ENCODE peak calls at places on chromosomes 7 and 10, in ten cellular contexts. X is colonic mucosa, N is cardiac muscle cell, D is astrocyte of the cerebellum, E is fibroblast of mammary gland, Y is body of pancreas, G is fibroblast of the aortic adventitia, O is Panc1, H is foreskin fibroblast, C is choroid plexus epithelial cell. Z is an unnamed sample.

GRCh38 chr7:57384380-57384779 is 65.6 kb upstream of the ZNF716 start:
- DNase-seq in H (no peak), Y (no peak), O (no peak), C (no peak), E (no peak), N (no peak), G (no peak), X (no peak), D (no peak), Z (no peak)

GRCh38 chr7:130476287-130477001 is 15.4 kb upstream of the MEST start:
- DNase-seq in D (peak; percentile 33), H (peak; percentile 29), G (peak; percentile 49), N (no peak), C (no peak), X (no peak), Y (no peak), O (no peak), E (peak; percentile 27), Z (no peak)

GRCh38 chr10:72692057-72692891 is at the start of gene MCU:
- DNase-seq in Y (peak; percentile 95), X (peak; percentile 98), H (peak; percentile 97), D (peak; percentile 88), N (peak; percentile 96), O (no peak), C (peak; percentile 31), G (peak; percentile 92), E (peak; percentile 91), Z (peak; percentile 62)

GRCh38 chr10:14173391-14173705 is 157.4 kb downstream of the FRMD4A start:
- DNase-seq in C (peak; percentile 49), E (no peak), H (peak; percentile 67), G (peak; percentile 29), O (no peak), Y (no peak), N (no peak), X (no peak), D (no peak), Z (no peak)

GRCh38 chr10:132233501-132234075 is 46.8 kb downstream of the DPYSL4 start:
- DNase-seq in X (no peak), E (no peak), N (no peak), Y (no peak), O (no peak), D (no peak), G (no peak), H (no peak), C (no peak), Z (no peak)

GRCh38 chr10:86363184-86363832 is 3.3 kb downstream of the GRID1 start:
- DNase-seq in G (no peak), E (no peak), N (peak; percentile 27), X (no peak), H (no peak), C (peak; percentile 29), O (no peak), D (no peak), Y (no peak), Z (no peak)

GRCh38 chr10:35172574-35172973 is 45.9 kb downstream of the CREM start:
- DNase-seq in C (peak; percentile 95), D (no peak), X (no peak), Y (no peak), O (no peak), N (peak; percentile 57), H (peak; percentile 72), E (peak; percentile 82), G (peak; percentile 20), Z (no peak)

GRCh38 chr10:66366163-66366562 is 559.7 kb upstream of the LRRTM3 start:
- DNase-seq in G (no peak), X (no peak), O (no peak), C (no peak), E (no peak), H (no peak), N (no peak), D (no peak), Y (no peak), Z (no peak)

GRCh38 chr10:111921821-111922220 is 261.7 kb downstream of the GPAM start:
- DNase-seq in D (no peak), H (no peak), X (no peak), N (no peak), Y (no peak), O (no peak), E (no peak), G (no peak), C (no peak), Z (no peak)

GRCh38 chr10:101284171-101285092 is 55.2 kb upstream of the LBX1 start:
- DNase-seq in E (no peak), G (no peak), N (no peak), X (no peak), Y (no peak), O (no peak), H (no peak), C (no peak), D (no peak), Z (no peak)

GRCh38 chr7:34190299-34190698 is 285.0 kb downstream of the BMPER start:
- DNase-seq in X (no peak), G (peak; percentile 16), E (no peak), D (no peak), H (no peak), N (no peak), Y (no peak), O (no peak), C (no peak), Z (no peak)

GRCh38 chr7:44634839-44635591 is 28.6 kb downstream of the OGDH start:
- DNase-seq in Y (peak; percentile 27), O (no peak), X (peak; percentile 91), C (no peak), N (peak; percentile 20), E (peak; percentile 15), D (no peak), G (peak; percentile 30), H (no peak), Z (no peak)

GRCh38 chr7:64625114-64626082 is 40.5 kb upstream of the ZNF107 start:
- DNase-seq in E (no peak), N (no peak), H (no peak), X (no peak), G (no peak), C (peak; percentile 4), D (no peak), O (no peak), Y (no peak), Z (no peak)

GRCh38 chr10:112502536-112502935 is 55.5 kb downstream of the VTI1A start:
- DNase-seq in E (no peak), N (no peak), Y (no peak), X (no peak), C (no peak), H (no peak), D (no peak), G (no peak), O (no peak), Z (no peak)

GRCh38 chr10:94000638-94001420 is 7.1 kb downstream of the PLCE1 start:
- DNase-seq in N (no peak), X (peak; percentile 64), H (no peak), D (no peak), E (no peak), Y (no peak), G (no peak), O (no peak), C (no peak), Z (no peak)

GRCh38 chr10:122162566-122163181 is 108.4 kb upstream of the BTBD16 start:
- DNase-seq in H (no peak), O (no peak), C (no peak), Y (no peak), E (no peak), N (no peak), D (no peak), G (no peak), X (no peak), Z (no peak)
- H3K4me3 ChIP-seq in H (peak overlapping the region; percentile 50), O (no peak overlapping the region), C (peak overlapping the region; percentile 60), Y (no peak overlapping the region), E (no peak overlapping the region), N (peak overlapping the region; percentile 39), D (peak overlapping the region; percentile 56), G (no peak overlapping the region), X (no peak overlapping the region), Z (peak overlapping the region; percentile 37)

GRCh38 chr7:101363734-101364374 is 1.2 kb downstream of the COL26A1 start:
- DNase-seq in E (peak; percentile 35), D (peak; percentile 35), N (peak; percentile 81), O (peak; percentile 7), Y (peak; percentile 78), H (peak; percentile 86), X (peak; percentile 48), C (peak; percentile 69), G (peak; percentile 60), Z (no peak)
- TF ChIP-seq CTCF in E (peak; percentile 51), D (peak; percentile 86), N (peak; percentile 85), O (peak; percentile 97), Y (peak; percentile 87), H (peak; percentile 84), X (peak; percentile 95), C (peak; percentile 67), G (peak; percentile 71), Z (peak; percentile 74)

DNA sequence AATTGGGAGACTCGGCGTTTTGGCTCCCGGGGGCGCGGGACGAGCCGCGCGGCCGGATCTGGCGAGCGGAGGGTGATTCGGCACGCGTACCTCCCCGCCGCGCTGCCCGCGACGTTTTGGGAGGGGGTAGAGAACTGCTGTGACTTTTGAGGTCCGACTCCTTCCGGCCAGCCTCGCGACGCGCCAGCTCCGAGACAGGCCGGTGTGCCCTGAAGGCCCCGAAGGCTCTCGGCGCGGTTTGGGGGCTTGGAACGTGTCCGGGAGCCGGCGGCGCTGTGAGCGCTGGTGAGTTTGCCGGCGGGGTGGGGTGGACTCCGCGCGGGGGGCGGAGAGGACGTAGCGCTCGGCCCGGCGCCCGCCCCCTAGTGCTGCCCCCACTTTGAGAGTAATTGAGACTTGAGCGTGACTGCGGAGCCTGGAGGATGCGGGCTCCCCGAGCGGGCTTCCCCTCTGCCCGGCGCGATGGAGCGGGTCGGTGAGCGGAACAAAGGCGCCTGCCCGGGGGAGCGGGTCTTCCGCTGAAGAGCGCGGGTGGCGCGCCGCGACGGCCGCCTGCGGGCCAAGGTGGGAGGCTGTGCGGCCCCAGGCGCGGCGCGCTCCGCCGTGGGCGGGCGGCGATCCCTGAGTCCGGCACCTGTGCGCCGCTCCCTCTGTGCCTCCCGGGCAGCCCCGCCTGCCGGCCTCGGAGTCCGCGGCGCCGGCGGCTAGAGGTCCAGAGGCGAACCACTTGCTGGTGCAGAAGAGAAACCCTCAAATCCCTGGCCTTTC is at the start of gene GALNT17:
- DNase-seq in H (peak; percentile 1), N (no peak), C (no peak), G (no peak), E (no peak), O (no peak), X (no peak), D (no peak), Y (peak; percentile 24), Z (no peak)
- H3K4me3 ChIP-seq in H (no peak within 1 kb of the TSS), N (peak within 1 kb of the TSS; percentile 75), C (peak within 1 kb of the TSS; percentile 41), G (no peak within 1 kb of the TSS), E (no peak within 1 kb of the TSS), O (no peak within 1 kb of the TSS), X (peak within 1 kb of the TSS; percentile 24), D (peak within 1 kb of the TSS; percentile 52), Y (peak within 1 kb of the TSS; percentile 36), Z (no peak within 1 kb of the TSS)

GRCh38 chr7:69871213-69871885 is 273.1 kb downstream of the AUTS2 start:
- DNase-seq in N (peak; percentile 47), Y (no peak), E (peak; percentile 91), O (peak; percentile 24), D (no peak), C (peak; percentile 52), H (peak; percentile 77), G (no peak), X (no peak), Z (peak; percentile 13)
- TF ChIP-seq CTCF in N (no peak), Y (no peak), E (no peak), O (no peak), D (no peak), C (no peak), H (no peak), G (no peak), X (no peak), Z (no peak)